ENCODE peak calls at places on chromosomes 3 and 15, in ten cellular contexts. One of them, this sample, is unnamed.

GRCh38 chr15:51082246-51082645 is 12.5 kb downstream of the TNFAIP8L3 start:
- DNase-seq in fibroblast of pulmonary artery: no peak
- DNase-seq in activated T-cell treated with anti-CD3 and anti-CD28 coated beads, Interleukin-2, amount 50 U/mL, for 24 hours: no peak
- DNase-seq in NCI-H2029: no peak
- DNase-seq in NCI-H526: no peak
- DNase-seq in left ventricle myocardium inferior: no peak
- DNase-seq in iPS DF 19.7: no peak
- DNase-seq in GM04504: no peak
- DNase-seq in AG09319: no peak
- DNase-seq in progenitor cell of endocrine pancreas: no peak
- DNase-seq in this sample: no peak

GRCh38 chr3:170421758-170422157 is 3.1 kb downstream of the CLDN11 start:
- DNase-seq in NCI-H526: peak
- DNase-seq in NCI-H2029: no peak
- DNase-seq in iPS DF 19.7: no peak
- DNase-seq in activated T-cell treated with anti-CD3 and anti-CD28 coated beads, Interleukin-2, amount 50 U/mL, for 24 hours: no peak
- DNase-seq in AG09319: no peak
- DNase-seq in left ventricle myocardium inferior: no peak
- DNase-seq in GM04504: no peak
- DNase-seq in fibroblast of pulmonary artery: no peak
- DNase-seq in progenitor cell of endocrine pancreas: no peak
- DNase-seq in this sample: no peak

GRCh38 chr3:70829101-70829500 is 516.7 kb upstream of the MDFIC2 start:
- DNase-seq in AG09319: no peak
- DNase-seq in activated T-cell treated with anti-CD3 and anti-CD28 coated beads, Interleukin-2, amount 50 U/mL, for 24 hours: no peak
- DNase-seq in left ventricle myocardium inferior: no peak
- DNase-seq in NCI-H2029: no peak
- DNase-seq in GM04504: peak
- DNase-seq in progenitor cell of endocrine pancreas: no peak
- DNase-seq in fibroblast of pulmonary artery: peak
- DNase-seq in NCI-H526: no peak
- DNase-seq in iPS DF 19.7: no peak
- DNase-seq in this sample: peak

GRCh38 chr3:189862385-189863023 is 231.3 kb downstream of the TP63 start:
- DNase-seq in NCI-H2029: no peak
- DNase-seq in AG09319: peak
- DNase-seq in activated T-cell treated with anti-CD3 and anti-CD28 coated beads, Interleukin-2, amount 50 U/mL, for 24 hours: no peak
- DNase-seq in GM04504: peak
- DNase-seq in fibroblast of pulmonary artery: peak
- DNase-seq in progenitor cell of endocrine pancreas: no peak
- DNase-seq in NCI-H526: no peak
- DNase-seq in iPS DF 19.7: no peak
- DNase-seq in left ventricle myocardium inferior: no peak
- DNase-seq in this sample: no peak

GRCh38 chr3:125109541-125109925 is 53.7 kb upstream of the HEG1 start:
- DNase-seq in GM04504: no peak
- DNase-seq in left ventricle myocardium inferior: no peak
- DNase-seq in progenitor cell of endocrine pancreas: no peak
- DNase-seq in iPS DF 19.7: no peak
- DNase-seq in fibroblast of pulmonary artery: no peak
- DNase-seq in NCI-H526: no peak
- DNase-seq in activated T-cell treated with anti-CD3 and anti-CD28 coated beads, Interleukin-2, amount 50 U/mL, for 24 hours: no peak
- DNase-seq in NCI-H2029: no peak
- DNase-seq in AG09319: no peak
- DNase-seq in this sample: no peak

GRCh38 chr3:169914321-169914720 is 2.9 kb downstream of the SAMD7 start:
- DNase-seq in activated T-cell treated with anti-CD3 and anti-CD28 coated beads, Interleukin-2, amount 50 U/mL, for 24 hours: no peak
- DNase-seq in iPS DF 19.7: no peak
- DNase-seq in NCI-H526: no peak
- DNase-seq in left ventricle myocardium inferior: no peak
- DNase-seq in NCI-H2029: no peak
- DNase-seq in AG09319: no peak
- DNase-seq in fibroblast of pulmonary artery: peak
- DNase-seq in progenitor cell of endocrine pancreas: no peak
- DNase-seq in GM04504: peak
- DNase-seq in this sample: no peak

GRCh38 chr3:129558772-129559564 is 16.0 kb downstream of the H1-8 start:
- DNase-seq in left ventricle myocardium inferior: no peak
- DNase-seq in fibroblast of pulmonary artery: peak
- DNase-seq in iPS DF 19.7: no peak
- DNase-seq in progenitor cell of endocrine pancreas: no peak
- DNase-seq in NCI-H526: no peak
- DNase-seq in NCI-H2029: no peak
- DNase-seq in GM04504: peak
- DNase-seq in activated T-cell treated with anti-CD3 and anti-CD28 coated beads, Interleukin-2, amount 50 U/mL, for 24 hours: no peak
- DNase-seq in AG09319: peak
- DNase-seq in this sample: no peak

GRCh38 chr3:53346514-53346913 is 829 bp downstream of the DCP1A start:
- DNase-seq in NCI-H526: peak
- DNase-seq in activated T-cell treated with anti-CD3 and anti-CD28 coated beads, Interleukin-2, amount 50 U/mL, for 24 hours: no peak
- DNase-seq in left ventricle myocardium inferior: no peak
- DNase-seq in AG09319: no peak
- DNase-seq in iPS DF 19.7: no peak
- DNase-seq in NCI-H2029: no peak
- DNase-seq in GM04504: no peak
- DNase-seq in progenitor cell of endocrine pancreas: no peak
- DNase-seq in fibroblast of pulmonary artery: no peak
- DNase-seq in this sample: no peak

GRCh38 chr3:67739851-67740250 is 85.4 kb upstream of the SUCLG2 start:
- DNase-seq in NCI-H526: no peak
- DNase-seq in iPS DF 19.7: no peak
- DNase-seq in NCI-H2029: no peak
- DNase-seq in left ventricle myocardium inferior: no peak
- DNase-seq in progenitor cell of endocrine pancreas: no peak
- DNase-seq in activated T-cell treated with anti-CD3 and anti-CD28 coated beads, Interleukin-2, amount 50 U/mL, for 24 hours: no peak
- DNase-seq in AG09319: no peak
- DNase-seq in fibroblast of pulmonary artery: no peak
- DNase-seq in GM04504: no peak
- DNase-seq in this sample: no peak

GRCh38 chr15:58440922-58441321 is 9.1 kb downstream of the LIPC start:
- DNase-seq in NCI-H526: no peak
- DNase-seq in iPS DF 19.7: no peak
- DNase-seq in AG09319: no peak
- DNase-seq in progenitor cell of endocrine pancreas: no peak
- DNase-seq in left ventricle myocardium inferior: no peak
- DNase-seq in GM04504: no peak
- DNase-seq in activated T-cell treated with anti-CD3 and anti-CD28 coated beads, Interleukin-2, amount 50 U/mL, for 24 hours: no peak
- DNase-seq in fibroblast of pulmonary artery: no peak
- DNase-seq in NCI-H2029: no peak
- DNase-seq in this sample: no peak

GRCh38 chr3:56291244-56291680 is 177.0 kb downstream of the ERC2 start:
- DNase-seq in activated T-cell treated with anti-CD3 and anti-CD28 coated beads, Interleukin-2, amount 50 U/mL, for 24 hours: no peak
- DNase-seq in NCI-H526: no peak
- DNase-seq in fibroblast of pulmonary artery: peak
- DNase-seq in progenitor cell of endocrine pancreas: no peak
- DNase-seq in GM04504: no peak
- DNase-seq in AG09319: no peak
- DNase-seq in iPS DF 19.7: no peak
- DNase-seq in left ventricle myocardium inferior: no peak
- DNase-seq in NCI-H2029: no peak
- DNase-seq in this sample: no peak

GRCh38 chr15:63944681-63944955 is 101.7 kb downstream of the DAPK2 start:
- DNase-seq in activated T-cell treated with anti-CD3 and anti-CD28 coated beads, Interleukin-2, amount 50 U/mL, for 24 hours: no peak
- DNase-seq in progenitor cell of endocrine pancreas: no peak
- DNase-seq in left ventricle myocardium inferior: no peak
- DNase-seq in GM04504: no peak
- DNase-seq in iPS DF 19.7: no peak
- DNase-seq in AG09319: no peak
- DNase-seq in NCI-H2029: no peak
- DNase-seq in NCI-H526: no peak
- DNase-seq in fibroblast of pulmonary artery: no peak
- DNase-seq in this sample: no peak

GRCh38 chr15:62524848-62525247 is 359.8 kb upstream of the C2CD4B start:
- DNase-seq in fibroblast of pulmonary artery: no peak
- DNase-seq in left ventricle myocardium inferior: no peak
- DNase-seq in AG09319: no peak
- DNase-seq in progenitor cell of endocrine pancreas: no peak
- DNase-seq in NCI-H2029: no peak
- DNase-seq in GM04504: peak
- DNase-seq in activated T-cell treated with anti-CD3 and anti-CD28 coated beads, Interleukin-2, amount 50 U/mL, for 24 hours: no peak
- DNase-seq in iPS DF 19.7: no peak
- DNase-seq in NCI-H526: no peak
- DNase-seq in this sample: no peak

GRCh38 chr3:9179826-9180763 is 69.4 kb downstream of the SRGAP3 start:
- DNase-seq in GM04504: no peak
- DNase-seq in NCI-H526: no peak
- DNase-seq in fibroblast of pulmonary artery: no peak
- DNase-seq in NCI-H2029: no peak
- DNase-seq in iPS DF 19.7: no peak
- DNase-seq in AG09319: no peak
- DNase-seq in left ventricle myocardium inferior: no peak
- DNase-seq in progenitor cell of endocrine pancreas: no peak
- DNase-seq in activated T-cell treated with anti-CD3 and anti-CD28 coated beads, Interleukin-2, amount 50 U/mL, for 24 hours: peak
- DNase-seq in this sample: peak

GRCh38 chr3:66441124-66441523 is 59.7 kb downstream of the LRIG1 start:
- DNase-seq in progenitor cell of endocrine pancreas: no peak
- DNase-seq in AG09319: no peak
- DNase-seq in fibroblast of pulmonary artery: peak
- DNase-seq in GM04504: no peak
- DNase-seq in NCI-H526: no peak
- DNase-seq in NCI-H2029: no peak
- DNase-seq in left ventricle myocardium inferior: no peak
- DNase-seq in activated T-cell treated with anti-CD3 and anti-CD28 coated beads, Interleukin-2, amount 50 U/mL, for 24 hours: no peak
- DNase-seq in iPS DF 19.7: peak
- DNase-seq in this sample: no peak

GRCh38 chr3:189720746-189721426 is 89.7 kb downstream of the TP63 start:
- DNase-seq in AG09319: no peak
- DNase-seq in fibroblast of pulmonary artery: peak
- DNase-seq in progenitor cell of endocrine pancreas: no peak
- DNase-seq in NCI-H526: no peak
- DNase-seq in iPS DF 19.7: no peak
- DNase-seq in left ventricle myocardium inferior: no peak
- DNase-seq in activated T-cell treated with anti-CD3 and anti-CD28 coated beads, Interleukin-2, amount 50 U/mL, for 24 hours: no peak
- DNase-seq in NCI-H2029: no peak
- DNase-seq in GM04504: no peak
- DNase-seq in this sample: no peak

GRCh38 chr3:68953781-68954444 is 21.6 kb upstream of the TAFA4 start:
- DNase-seq in progenitor cell of endocrine pancreas: no peak
- DNase-seq in fibroblast of pulmonary artery: no peak
- DNase-seq in iPS DF 19.7: no peak
- DNase-seq in AG09319: no peak
- DNase-seq in left ventricle myocardium inferior: no peak
- DNase-seq in GM04504: no peak
- DNase-seq in NCI-H2029: no peak
- DNase-seq in NCI-H526: no peak
- DNase-seq in activated T-cell treated with anti-CD3 and anti-CD28 coated beads, Interleukin-2, amount 50 U/mL, for 24 hours: no peak
- DNase-seq in this sample: no peak

GRCh38 chr15:58506064-58506490 is 74.3 kb downstream of the LIPC start:
- DNase-seq in activated T-cell treated with anti-CD3 and anti-CD28 coated beads, Interleukin-2, amount 50 U/mL, for 24 hours: no peak
- DNase-seq in GM04504: no peak
- DNase-seq in iPS DF 19.7: no peak
- DNase-seq in fibroblast of pulmonary artery: no peak
- DNase-seq in left ventricle myocardium inferior: no peak
- DNase-seq in NCI-H2029: no peak
- DNase-seq in AG09319: no peak
- DNase-seq in progenitor cell of endocrine pancreas: no peak
- DNase-seq in NCI-H526: no peak
- DNase-seq in this sample: no peak

GRCh38 chr3:40237892-40238571 is 71.5 kb upstream of the EIF1B start:
- DNase-seq in AG09319: no peak
- DNase-seq in NCI-H2029: no peak
- DNase-seq in NCI-H526: no peak
- DNase-seq in GM04504: no peak
- DNase-seq in activated T-cell treated with anti-CD3 and anti-CD28 coated beads, Interleukin-2, amount 50 U/mL, for 24 hours: no peak
- DNase-seq in left ventricle myocardium inferior: no peak
- DNase-seq in fibroblast of pulmonary artery: peak
- DNase-seq in progenitor cell of endocrine pancreas: no peak
- DNase-seq in iPS DF 19.7: no peak
- DNase-seq in this sample: no peak